ENCODE peak calls at places on chromosome 15, in seven cellular contexts. One of them, this sample, is unnamed. For H4K20me1, the result is how much of the 10 kb centered on the place peaks cover.

GRCh38 chr15:74367296-74367854 is at the start of gene CYP11A1:
- DNase-seq in MM.1S: no peak
- DNase-seq in GM23248: no peak
- DNase-seq in GM23338: no peak
- DNase-seq in HCT116: no peak
- DNase-seq in OCI-LY7: no peak
- DNase-seq in PC-3: no peak
- DNase-seq in this sample: no peak

GRCh38 chr15:100665570-100665969 is 63.2 kb downstream of the ASB7 start:
- DNase-seq in MM.1S: no peak
- DNase-seq in GM23248: peak
- DNase-seq in GM23338: no peak
- DNase-seq in HCT116: no peak
- DNase-seq in OCI-LY7: no peak
- DNase-seq in PC-3: peak
- DNase-seq in this sample: no peak

GRCh38 chr15:89383635-89384604 is 49.3 kb upstream of the POLG start:
- DNase-seq in MM.1S: no peak
- DNase-seq in GM23248: peak
- DNase-seq in GM23338: peak
- DNase-seq in HCT116: no peak
- DNase-seq in OCI-LY7: no peak
- DNase-seq in PC-3: peak
- DNase-seq in this sample: no peak

GRCh38 chr15:61871926-61872522 is 188.2 kb downstream of the VPS13C start:
- DNase-seq in MM.1S: peak
- DNase-seq in GM23248: peak
- DNase-seq in GM23338: peak
- DNase-seq in HCT116: peak
- DNase-seq in OCI-LY7: peak
- DNase-seq in PC-3: peak
- DNase-seq in this sample: peak

GRCh38 chr15:100835626-100836025 is 44.0 kb upstream of the ALDH1A3 start:
- DNase-seq in MM.1S: no peak
- DNase-seq in GM23248: no peak
- DNase-seq in GM23338: no peak
- DNase-seq in HCT116: no peak
- DNase-seq in OCI-LY7: no peak
- DNase-seq in PC-3: no peak
- DNase-seq in this sample: no peak

GRCh38 chr15:66306381-66306780 is 13.0 kb downstream of the DIS3L start:
- DNase-seq in MM.1S: no peak
- DNase-seq in GM23248: no peak
- DNase-seq in GM23338: no peak
- DNase-seq in HCT116: no peak
- DNase-seq in OCI-LY7: no peak
- DNase-seq in PC-3: no peak
- DNase-seq in this sample: no peak

GRCh38 chr15:66555685-66556084 is 10.1 kb downstream of the LCTL start:
- DNase-seq in MM.1S: no peak
- DNase-seq in GM23248: no peak
- DNase-seq in GM23338: no peak
- DNase-seq in HCT116: no peak
- DNase-seq in OCI-LY7: no peak
- DNase-seq in PC-3: no peak
- DNase-seq in this sample: no peak

GRCh38 chr15:96328101-96328958 is 2.2 kb upstream of the NR2F2 start:
- DNase-seq in MM.1S: no peak
- DNase-seq in GM23248: peak
- DNase-seq in GM23338: no peak
- DNase-seq in HCT116: no peak
- DNase-seq in OCI-LY7: no peak
- DNase-seq in PC-3: peak
- DNase-seq in this sample: no peak

GRCh38 chr15:27660676-27661075 is 438.4 kb downstream of the OCA2 start:
- DNase-seq in MM.1S: no peak
- DNase-seq in GM23248: peak
- DNase-seq in GM23338: no peak
- DNase-seq in HCT116: no peak
- DNase-seq in OCI-LY7: no peak
- DNase-seq in PC-3: no peak
- DNase-seq in this sample: no peak

GRCh38 chr15:82951472-82952155 is 906 bp downstream of the HOMER2 start:
- DNase-seq in MM.1S: no peak
- DNase-seq in GM23248: peak
- DNase-seq in GM23338: peak
- DNase-seq in HCT116: no peak
- DNase-seq in OCI-LY7: no peak
- DNase-seq in PC-3: peak
- DNase-seq in this sample: no peak

GRCh38 chr15:92451225-92451825 is 57.6 kb downstream of the ST8SIA2 start:
- DNase-seq in MM.1S: no peak
- DNase-seq in GM23248: peak
- DNase-seq in GM23338: no peak
- DNase-seq in HCT116: no peak
- DNase-seq in OCI-LY7: no peak
- DNase-seq in PC-3: peak
- DNase-seq in this sample: no peak
- TF ChIP-seq EZH2phosphoT487 in MM.1S: no peak
- TF ChIP-seq EZH2phosphoT487 in GM23248: no peak
- TF ChIP-seq EZH2phosphoT487 in GM23338: no peak
- TF ChIP-seq EZH2phosphoT487 in HCT116: no peak
- TF ChIP-seq EZH2phosphoT487 in OCI-LY7: no peak
- TF ChIP-seq EZH2phosphoT487 in PC-3: no peak
- TF ChIP-seq EZH2phosphoT487 in this sample: no peak

GRCh38 chr15:85000937-85001336 is 19.3 kb downstream of the PDE8A start:
- DNase-seq in MM.1S: no peak
- DNase-seq in GM23248: no peak
- DNase-seq in GM23338: no peak
- DNase-seq in HCT116: no peak
- DNase-seq in OCI-LY7: no peak
- DNase-seq in PC-3: no peak
- DNase-seq in this sample: no peak

GRCh38 chr15:85000189-85000864 is 18.7 kb downstream of the PDE8A start:
- DNase-seq in MM.1S: no peak
- DNase-seq in GM23248: no peak
- DNase-seq in GM23338: no peak
- DNase-seq in HCT116: no peak
- DNase-seq in OCI-LY7: no peak
- DNase-seq in PC-3: no peak
- DNase-seq in this sample: no peak

GRCh38 chr15:84991313-84991712 is 9.7 kb downstream of the PDE8A start:
- DNase-seq in MM.1S: no peak
- DNase-seq in GM23248: no peak
- DNase-seq in GM23338: no peak
- DNase-seq in HCT116: no peak
- DNase-seq in OCI-LY7: no peak
- DNase-seq in PC-3: no peak
- DNase-seq in this sample: no peak

GRCh38 chr15:84992157-84992940 is 10.7 kb downstream of the PDE8A start:
- DNase-seq in MM.1S: no peak
- DNase-seq in GM23248: peak
- DNase-seq in GM23338: no peak
- DNase-seq in HCT116: peak
- DNase-seq in OCI-LY7: no peak
- DNase-seq in PC-3: peak
- DNase-seq in this sample: no peak

DNA sequence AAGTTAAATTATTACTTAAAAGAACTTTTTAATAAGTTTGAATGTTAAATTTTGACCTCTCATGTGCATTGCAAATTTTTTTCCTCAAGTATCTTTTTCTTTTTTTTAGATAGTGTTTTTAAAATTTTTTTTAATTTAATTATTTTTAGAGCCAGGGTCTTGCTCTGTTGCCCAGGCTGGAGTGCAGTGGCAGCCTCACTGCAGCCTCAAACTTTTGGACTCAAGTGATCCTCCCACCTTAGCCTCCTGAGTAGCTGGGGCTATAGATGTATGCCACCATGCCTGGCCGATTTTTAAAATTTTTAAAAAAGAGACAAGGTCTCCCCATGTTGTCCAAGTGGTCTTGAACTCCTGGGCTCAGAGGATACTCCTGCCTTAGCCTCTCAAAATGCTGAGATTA is 14.4 kb downstream of the PDE8A start:
- DNase-seq in MM.1S: no peak
- DNase-seq in GM23248: no peak
- DNase-seq in GM23338: no peak
- DNase-seq in HCT116: no peak
- DNase-seq in OCI-LY7: no peak
- DNase-seq in PC-3: no peak
- DNase-seq in this sample: no peak
- H4K20me1 ChIP-seq in MM.1S: under half
- H4K20me1 ChIP-seq in GM23248: under half
- H4K20me1 ChIP-seq in GM23338: under half
- H4K20me1 ChIP-seq in HCT116: under half
- H4K20me1 ChIP-seq in OCI-LY7: under half
- H4K20me1 ChIP-seq in PC-3: under half
- H4K20me1 ChIP-seq in this sample: under half

DNA sequence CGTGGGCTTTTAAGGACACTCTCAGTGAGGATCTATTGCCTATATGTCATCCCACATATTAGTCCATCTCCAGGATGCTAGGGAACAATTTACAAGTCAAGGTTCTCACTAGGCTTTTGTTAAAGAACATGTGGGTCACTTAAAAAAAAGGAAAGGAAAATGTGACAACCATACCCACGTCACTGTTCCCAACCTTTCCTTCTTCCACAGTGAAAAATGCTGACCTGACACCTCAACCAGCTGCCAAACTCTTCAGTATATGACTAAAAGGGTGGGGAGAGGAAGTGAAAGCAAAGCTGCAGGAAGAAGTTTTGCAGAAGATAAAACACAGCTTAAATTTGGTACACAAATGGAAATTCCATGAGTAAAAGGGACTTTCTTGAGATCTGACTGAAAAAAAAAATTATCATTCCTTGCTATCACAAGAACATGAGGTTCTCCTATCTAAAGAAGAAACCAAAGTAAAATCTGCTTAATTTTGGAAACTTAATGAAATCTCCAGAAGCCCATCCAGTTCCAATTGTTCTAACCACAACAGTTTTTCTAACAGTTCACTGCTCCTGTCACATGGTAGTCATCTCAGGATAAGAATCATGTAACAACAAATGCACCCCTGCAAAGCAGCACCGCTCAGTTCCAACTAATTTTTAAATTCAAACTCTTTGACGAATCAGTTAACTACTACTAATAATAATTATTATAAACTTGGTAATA is 117.0 kb upstream of the TSPAN3 start:
- DNase-seq in MM.1S: peak
- DNase-seq in GM23248: peak
- DNase-seq in GM23338: no peak
- DNase-seq in HCT116: no peak
- DNase-seq in OCI-LY7: peak
- DNase-seq in PC-3: peak
- DNase-seq in this sample: no peak
- TF ChIP-seq EZH2phosphoT487 in MM.1S: no peak
- TF ChIP-seq EZH2phosphoT487 in GM23248: no peak
- TF ChIP-seq EZH2phosphoT487 in GM23338: no peak
- TF ChIP-seq EZH2phosphoT487 in HCT116: no peak
- TF ChIP-seq EZH2phosphoT487 in OCI-LY7: no peak
- TF ChIP-seq EZH2phosphoT487 in PC-3: no peak
- TF ChIP-seq EZH2phosphoT487 in this sample: no peak

GRCh38 chr15:49154799-49155109 is 645 bp downstream of the COPS2 start:
- DNase-seq in MM.1S: no peak
- DNase-seq in GM23248: no peak
- DNase-seq in GM23338: no peak
- DNase-seq in HCT116: no peak
- DNase-seq in OCI-LY7: no peak
- DNase-seq in PC-3: no peak
- DNase-seq in this sample: no peak

GRCh38 chr15:49155834-49156627 is 632 bp upstream of the COPS2 start:
- DNase-seq in MM.1S: no peak
- DNase-seq in GM23248: peak
- DNase-seq in GM23338: peak
- DNase-seq in HCT116: no peak
- DNase-seq in OCI-LY7: peak
- DNase-seq in PC-3: peak
- DNase-seq in this sample: peak

GRCh38 chr15:49154359-49154758 is 1.0 kb downstream of the COPS2 start:
- DNase-seq in MM.1S: no peak
- DNase-seq in GM23248: peak
- DNase-seq in GM23338: no peak
- DNase-seq in HCT116: no peak
- DNase-seq in OCI-LY7: no peak
- DNase-seq in PC-3: no peak
- DNase-seq in this sample: no peak

GRCh38 chr15:49152552-49153337 is 2.7 kb downstream of the COPS2 start:
- DNase-seq in MM.1S: no peak
- DNase-seq in GM23248: peak
- DNase-seq in GM23338: no peak
- DNase-seq in HCT116: no peak
- DNase-seq in OCI-LY7: no peak
- DNase-seq in PC-3: no peak
- DNase-seq in this sample: no peak

DNA sequence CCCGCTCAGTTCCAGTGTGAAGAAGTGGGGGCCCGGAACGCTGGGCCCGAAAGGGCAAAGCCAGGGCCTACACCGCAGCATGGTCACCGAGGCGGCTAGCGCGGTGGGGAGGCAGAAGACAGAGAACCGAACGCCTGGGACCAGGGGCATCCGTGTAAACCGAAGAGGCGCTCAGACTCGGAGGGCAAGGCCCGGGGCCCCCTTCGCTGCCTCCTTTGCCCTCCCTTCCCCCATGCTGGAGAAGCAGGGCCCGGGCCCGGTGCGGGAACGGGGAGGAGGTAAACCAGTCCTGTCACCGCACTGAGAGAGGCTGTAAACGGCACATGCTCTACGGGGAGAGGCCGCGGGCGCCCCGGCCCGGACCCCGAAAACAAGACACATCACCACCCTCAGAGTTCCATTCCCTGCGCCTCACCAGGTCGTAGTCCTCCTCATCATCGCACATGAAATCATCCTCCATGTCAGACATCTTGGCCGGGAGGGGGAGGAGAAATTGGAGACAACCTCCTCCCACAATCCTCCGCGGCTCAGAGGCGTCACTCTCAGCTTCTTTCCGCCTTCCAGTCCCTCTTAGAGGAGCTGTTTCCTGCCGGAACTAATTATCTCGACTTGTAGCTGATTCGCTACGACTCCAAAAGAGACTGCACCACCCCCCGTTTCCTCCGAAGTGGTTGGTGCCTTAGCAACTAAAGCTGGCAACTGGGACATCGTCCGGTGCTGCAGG is at the start of gene COPS2:
- DNase-seq in MM.1S: peak
- DNase-seq in GM23248: peak
- DNase-seq in GM23338: peak
- DNase-seq in HCT116: peak
- DNase-seq in OCI-LY7: peak
- DNase-seq in PC-3: peak
- DNase-seq in this sample: peak
- H4K20me1 ChIP-seq in MM.1S: under half
- H4K20me1 ChIP-seq in GM23248: under half
- H4K20me1 ChIP-seq in GM23338: under half
- H4K20me1 ChIP-seq in HCT116: under half
- H4K20me1 ChIP-seq in OCI-LY7: under half
- H4K20me1 ChIP-seq in PC-3: under half
- H4K20me1 ChIP-seq in this sample: under half